ENCODE peak calls at places on chromosomes 13 and 19, in six cellular contexts. X is GM12878, I is HepG2, Y is K562, N is A549, J is endothelial cell of umbilical vein. U is an unnamed sample.

GRCh38 chr19:6890421-6890913 is 3.1 kb downstream of the ADGRE1 start:
- DNase-seq in Y (no peak), X (no peak), I (no peak), N (no peak), J (no peak), U (no peak)

GRCh38 chr13:25051065-25051464 is 44.9 kb upstream of the PABPC3 start:
- DNase-seq in X (no peak), I (no peak), J (no peak), N (no peak), Y (no peak), U (no peak)

GRCh38 chr13:90414691-90415596 is 932.5 kb upstream of the MIR17HG start:
- DNase-seq in J (peak), N (peak), Y (no peak), X (no peak), I (no peak), U (peak)

GRCh38 chr19:17327654-17328516 is 6.8 kb downstream of the ANO8 start:
- DNase-seq in X (no peak), I (peak), N (no peak), Y (peak), J (peak), U (peak)

GRCh38 chr13:84279166-84279565 is 396.9 kb upstream of the SLITRK1 start:
- DNase-seq in I (no peak), J (no peak), N (no peak), X (no peak), Y (no peak), U (no peak)

GRCh38 chr13:97798836-97799235 is 154.6 kb upstream of the IPO5 start:
- DNase-seq in N (no peak), J (no peak), I (no peak), Y (no peak), X (no peak), U (no peak)

GRCh38 chr19:10718205-10719196 is 622 bp downstream of the DNM2 start:
- DNase-seq in X (no peak), Y (peak), I (no peak), J (peak), N (no peak), U (peak)

GRCh38 chr19:43662487-43662886 is 7.5 kb downstream of the PLAUR start:
- DNase-seq in J (no peak), N (no peak), Y (no peak), I (peak), X (no peak), U (no peak)

GRCh38 chr19:47124937-47125668 is 5.5 kb upstream of the SAE1 start:
- DNase-seq in X (no peak), I (peak), Y (peak), N (peak), J (peak), U (peak)

GRCh38 chr13:72585254-72585653 is 142.2 kb downstream of the MZT1 start:
- DNase-seq in Y (no peak), X (no peak), I (no peak), J (no peak), N (no peak), U (no peak)

GRCh38 chr19:8306235-8307054 is 1.7 kb downstream of the CD320 start:
- DNase-seq in I (no peak), J (no peak), X (no peak), N (no peak), Y (peak), U (peak)

GRCh38 chr19:47614559-47614958 is 5.6 kb downstream of the BICRA start:
- DNase-seq in N (no peak), Y (no peak), J (no peak), I (no peak), X (no peak), U (no peak)

GRCh38 chr19:11197291-11198174 is at the start of gene KANK2:
- DNase-seq in X (peak), I (peak), Y (peak), N (peak), J (peak), U (peak)

GRCh38 chr19:17385878-17386611 is 8.0 kb downstream of the CCDC194 start:
- DNase-seq in N (peak), J (peak), Y (peak), I (peak), X (no peak), U (peak)

GRCh38 chr13:22828081-22828480 is 352.7 kb upstream of the SGCG start:
- DNase-seq in I (no peak), X (no peak), N (no peak), Y (no peak), J (no peak), U (no peak)

GRCh38 chr13:90003566-90003965 is 1343.9 kb upstream of the MIR17HG start:
- DNase-seq in Y (no peak), I (no peak), J (no peak), X (no peak), N (no peak), U (no peak)

GRCh38 chr19:12543855-12544254 is 7.4 kb downstream of the ZNF564 start:
- DNase-seq in I (no peak), X (no peak), J (no peak), N (no peak), Y (no peak), U (peak)

GRCh38 chr19:14575428-14575980 is 3.6 kb upstream of the NDUFB7 start:
- DNase-seq in X (no peak), J (no peak), N (no peak), Y (no peak), I (no peak), U (no peak)

DNA sequence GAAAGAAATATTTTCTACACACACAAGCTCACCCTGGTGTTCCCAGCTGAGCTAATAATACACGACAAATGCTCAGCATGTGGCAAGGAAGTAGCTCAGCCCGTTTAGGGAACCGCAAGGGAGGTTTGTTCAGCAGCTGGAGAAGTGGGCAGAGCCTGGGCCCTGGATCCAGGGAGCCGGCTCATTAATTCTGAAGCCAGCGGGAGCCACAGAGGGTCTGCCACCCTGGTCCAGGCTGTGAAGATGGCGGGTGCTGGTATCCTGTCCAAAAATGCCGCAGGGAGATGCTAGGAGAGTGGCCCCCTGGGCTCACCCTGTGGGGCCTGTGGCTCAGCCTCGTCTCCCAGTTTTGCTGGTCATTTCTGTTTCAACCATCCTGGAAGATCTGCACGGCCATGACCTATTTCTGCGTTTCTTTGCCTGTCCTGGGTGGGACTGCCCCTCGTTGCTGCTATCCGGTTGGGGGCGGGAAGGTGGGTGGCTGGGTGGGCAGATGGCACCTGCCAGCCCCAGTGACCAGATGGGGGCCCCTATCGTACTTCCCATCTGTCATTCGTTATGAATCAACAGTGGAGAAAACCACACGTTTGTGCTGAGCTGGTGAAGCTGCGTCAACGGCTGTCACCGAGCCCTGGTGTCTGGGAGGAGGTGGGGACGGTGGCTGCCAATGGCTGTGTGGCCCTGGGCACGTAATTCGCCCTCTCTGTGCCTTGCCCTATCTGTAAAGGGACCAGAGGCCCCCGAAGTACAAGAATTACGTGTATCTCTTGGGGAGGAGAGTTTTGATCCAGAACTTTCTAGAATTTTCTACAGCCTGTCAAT is 2.7 kb upstream of the GNA15 start:
- DNase-seq in I (no peak), Y (peak), X (peak), J (no peak), N (no peak), U (peak)
- TF ChIP-seq POLR2A in I (no peak), Y (no peak), X (peak), J (no peak), N (no peak), U (no peak)

GRCh38 chr13:86399572-86399971 is 600.4 kb upstream of the SLITRK6 start:
- DNase-seq in Y (no peak), I (no peak), N (no peak), X (no peak), J (no peak), U (no peak)

GRCh38 chr13:86403213-86403612 is 604.0 kb upstream of the SLITRK6 start:
- DNase-seq in X (no peak), N (no peak), I (no peak), J (no peak), Y (no peak), U (no peak)

GRCh38 chr13:86397640-86398039 is 598.4 kb upstream of the SLITRK6 start:
- DNase-seq in J (no peak), N (no peak), X (no peak), Y (no peak), I (no peak), U (no peak)

DNA sequence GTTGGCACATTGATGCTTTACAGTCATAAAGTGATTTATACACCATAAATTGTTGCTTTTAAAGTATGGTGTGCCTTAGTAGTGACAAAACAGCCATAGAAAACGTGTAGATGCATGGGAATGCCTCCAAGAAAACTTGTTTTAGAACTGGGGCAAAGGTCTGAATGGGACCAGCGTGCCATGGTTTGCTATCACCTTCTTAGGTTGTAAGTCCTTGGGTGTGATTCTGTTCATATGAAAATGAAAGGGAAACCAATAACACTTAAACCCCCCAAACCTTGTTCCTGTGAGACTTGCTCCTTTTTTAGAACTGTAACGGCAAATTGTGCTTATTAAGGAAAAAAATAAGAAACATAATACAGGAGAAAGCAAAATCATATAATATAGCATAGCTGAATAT is 603.3 kb upstream of the SLITRK6 start:
- DNase-seq in J (no peak), N (no peak), I (no peak), X (no peak), Y (no peak), U (no peak)
- TF ChIP-seq MYC in J (no peak), N (no peak), I (no peak), X (no peak), Y (no peak), U (no peak)

DNA sequence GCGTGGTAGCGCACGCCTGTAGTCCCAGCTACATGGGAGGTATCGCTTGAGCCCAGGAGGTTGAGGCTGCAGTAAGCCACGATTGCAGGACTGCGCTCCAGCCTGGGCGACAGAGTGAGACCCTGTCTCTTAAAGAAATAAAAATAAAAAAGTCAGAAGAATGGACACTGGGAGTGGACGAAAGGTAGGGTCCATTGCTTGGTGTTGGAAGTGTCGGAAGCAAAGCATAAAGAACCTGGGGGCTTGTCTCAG is 392 bp upstream of the ARHGAP33 start:
- DNase-seq in X (no peak), Y (no peak), I (no peak), J (no peak), N (no peak), U (no peak)
- H3K4me3 ChIP-seq in X (no peak), Y (peak), I (peak), J (peak), N (peak), U (peak)

GRCh38 chr19:54186351-54186750 is 3.0 kb downstream of the MBOAT7 start:
- DNase-seq in I (no peak), X (no peak), J (no peak), Y (no peak), N (no peak), U (no peak)

GRCh38 chr19:54189020-54189667 is at the start of gene MBOAT7:
- DNase-seq in N (no peak), Y (peak), I (no peak), X (no peak), J (no peak), U (no peak)

GRCh38 chr19:54189668-54190502 is 505 bp upstream of the MBOAT7 start:
- DNase-seq in X (peak), I (peak), J (peak), N (peak), Y (peak), U (peak)

GRCh38 chr19:54186934-54187381 is 2.4 kb downstream of the MBOAT7 start:
- DNase-seq in J (no peak), X (no peak), Y (peak), I (no peak), N (no peak), U (no peak)

DNA sequence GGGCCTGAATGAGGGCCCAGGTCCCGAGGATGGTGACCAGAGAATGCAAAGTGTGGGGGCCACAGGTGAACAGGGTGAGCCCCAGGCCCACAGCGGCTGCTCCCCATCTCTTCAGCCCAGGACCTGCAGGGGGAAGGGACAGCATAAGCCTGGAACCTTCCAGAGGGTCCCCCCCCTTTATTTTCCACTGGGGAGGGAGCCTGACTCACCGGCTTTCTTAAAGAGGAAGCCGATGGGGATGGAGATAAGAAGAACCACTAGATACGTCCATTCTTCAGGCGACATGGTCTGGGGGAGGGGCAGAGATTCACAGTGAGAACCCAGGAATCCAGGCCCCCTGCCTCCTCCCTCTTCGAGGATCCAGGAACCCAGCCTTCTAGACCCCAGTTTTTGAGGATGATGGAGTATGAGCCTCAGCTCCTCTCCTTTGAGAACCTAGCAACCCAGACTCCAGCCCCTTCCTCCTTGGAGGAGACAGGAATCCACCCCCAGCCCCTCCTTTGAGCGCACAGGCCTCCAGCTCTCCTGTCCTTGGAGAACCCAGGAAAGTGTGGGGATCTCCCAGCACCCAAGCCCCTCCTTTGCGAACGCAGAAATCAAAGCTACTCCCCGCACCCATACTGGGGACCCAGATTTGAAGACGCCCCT is 1.0 kb downstream of the MBOAT7 start:
- DNase-seq in I (no peak), X (no peak), J (peak), Y (peak), N (peak), U (peak)
- TF ChIP-seq POLR2A in I (no peak), X (no peak), J (peak), Y (no peak), N (no peak), U (no peak)

GRCh38 chr13:27821566-27821965 is 29.3 kb downstream of the GSX1 start:
- DNase-seq in I (no peak), X (no peak), J (no peak), N (no peak), Y (no peak), U (no peak)
- TF ChIP-seq MYC in I (no peak), X (no peak), J (no peak), N (no peak), Y (no peak), U (no peak)

GRCh38 chr13:79485014-79485441 is 4.1 kb downstream of the NDFIP2 start:
- DNase-seq in J (no peak), Y (no peak), X (no peak), I (peak), N (peak), U (peak)
- H3K4me3 ChIP-seq in J (no peak), Y (no peak), X (no peak), I (no peak), N (peak), U (no peak)

GRCh38 chr19:48877900-48878218 is 5.6 kb downstream of the PPP1R15A start:
- DNase-seq in Y (no peak), N (peak), X (no peak), J (peak), I (no peak), U (no peak)

GRCh38 chr19:48879025-48879572 is 6.9 kb downstream of the PPP1R15A start:
- DNase-seq in J (no peak), N (peak), X (no peak), I (no peak), Y (no peak), U (no peak)

GRCh38 chr19:48878219-48879024 is 6.2 kb downstream of the PPP1R15A start:
- DNase-seq in J (peak), X (no peak), Y (peak), I (no peak), N (peak), U (no peak)

DNA sequence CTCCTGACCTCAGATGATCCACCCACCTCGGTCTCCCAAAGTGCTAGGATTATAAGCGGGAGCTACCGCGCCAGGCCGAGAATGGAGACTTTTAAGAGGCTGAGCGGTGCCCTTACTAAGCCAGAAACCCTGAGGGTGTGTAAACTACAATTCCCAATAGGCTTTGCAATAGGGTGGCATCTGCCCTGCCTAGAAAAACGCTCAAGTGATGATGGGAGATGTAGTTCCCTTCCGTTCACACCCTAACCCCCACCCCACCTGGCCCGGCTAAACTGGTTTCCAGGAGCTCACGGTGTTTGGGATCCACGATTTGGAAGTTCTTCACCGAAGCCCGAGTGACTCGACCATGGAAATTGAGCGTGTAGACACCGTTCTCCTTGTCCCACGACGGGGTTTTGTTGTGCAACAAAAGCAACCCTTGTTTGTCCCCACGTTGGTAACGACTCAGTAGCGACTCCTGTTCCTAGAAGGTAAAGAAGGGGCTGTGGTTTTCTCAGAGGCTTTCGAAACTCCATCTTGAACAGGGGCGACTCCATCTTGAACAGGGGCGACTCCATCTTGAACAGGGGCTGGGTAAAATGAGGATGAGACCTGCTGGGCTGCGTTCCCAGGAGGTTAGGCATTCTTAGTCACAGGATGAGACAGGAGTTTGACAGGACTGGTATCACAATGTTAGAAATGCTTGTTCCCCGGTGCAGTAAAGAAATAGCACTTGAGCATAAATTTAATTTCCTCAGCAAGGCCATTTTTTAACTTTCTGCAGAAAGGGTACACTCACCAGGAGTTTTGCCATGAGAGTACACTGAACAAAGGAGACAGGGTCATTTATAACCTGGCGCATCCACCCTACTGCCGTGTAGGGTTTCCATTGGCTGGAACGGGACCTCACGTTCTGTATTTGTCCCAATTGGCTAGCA is 9.8 kb downstream of the PPP1R15A start:
- DNase-seq in J (no peak), I (no peak), Y (peak), N (peak), X (no peak), U (peak)
- TF ChIP-seq POLR2A in J (no peak), I (peak), Y (no peak), N (no peak), X (peak), U (no peak)

GRCh38 chr13:86585826-86586225 is 786.6 kb upstream of the SLITRK6 start:
- DNase-seq in N (no peak), J (no peak), Y (no peak), X (no peak), I (no peak), U (no peak)
- TF ChIP-seq MYC in N (no peak), J (no peak), Y (no peak), X (no peak), I (no peak), U (no peak)

U was measured in NB4.